ENCODE peak calls at places on chromosome 9, in five cellular contexts. One of them, this sample, is unnamed.
A peak's percentile ranks its signal among the peaks of the same experiment; 100 is the strongest.

GRCh38 chr9:101409079-101409477 is 10.4 kb downstream of the ZNF189 start:
- DNase-seq in H7: no peak
- DNase-seq in glutamatergic neuron: no peak
- DNase-seq in anterior cingulate cortex: no peak
- DNase-seq in T-cell: no peak
- DNase-seq in this sample: no peak

GRCh38 chr9:83005963-83006362 is 57.0 kb downstream of the RASEF start:
- DNase-seq in H7: no peak
- DNase-seq in glutamatergic neuron: no peak
- DNase-seq in anterior cingulate cortex: no peak
- DNase-seq in T-cell: no peak
- DNase-seq in this sample: no peak

GRCh38 chr9:126148994-126149393 is 177.6 kb upstream of the MVB12B start:
- DNase-seq in H7: no peak
- DNase-seq in glutamatergic neuron: no peak
- DNase-seq in anterior cingulate cortex: no peak
- DNase-seq in T-cell: no peak
- DNase-seq in this sample: no peak

GRCh38 chr9:20394928-20395327 is 227.4 kb downstream of the MLLT3 start:
- DNase-seq in H7: peak; percentile 4
- DNase-seq in glutamatergic neuron: no peak
- DNase-seq in anterior cingulate cortex: no peak
- DNase-seq in T-cell: no peak
- DNase-seq in this sample: no peak

GRCh38 chr9:108245331-108245730 is 610.5 kb downstream of the ACTL7B start:
- DNase-seq in H7: no peak
- DNase-seq in glutamatergic neuron: no peak
- DNase-seq in anterior cingulate cortex: no peak
- DNase-seq in T-cell: no peak
- DNase-seq in this sample: no peak

GRCh38 chr9:94920439-94920951 is 194.0 kb downstream of the AOPEP start:
- DNase-seq in H7: no peak
- DNase-seq in glutamatergic neuron: no peak
- DNase-seq in anterior cingulate cortex: peak; percentile 25
- DNase-seq in T-cell: no peak
- DNase-seq in this sample: peak; percentile 30

GRCh38 chr9:99253772-99254431 is 31.8 kb downstream of the SEC61B start:
- DNase-seq in H7: no peak
- DNase-seq in glutamatergic neuron: no peak
- DNase-seq in anterior cingulate cortex: peak; percentile 47
- DNase-seq in T-cell: peak; percentile 33
- DNase-seq in this sample: peak; percentile 25

GRCh38 chr9:34552606-34552981 is 29.8 kb upstream of the ENHO start:
- DNase-seq in H7: no peak
- DNase-seq in glutamatergic neuron: no peak
- DNase-seq in anterior cingulate cortex: no peak
- DNase-seq in T-cell: no peak
- DNase-seq in this sample: no peak

GRCh38 chr9:20570756-20571155 is 51.5 kb downstream of the MLLT3 start:
- DNase-seq in H7: no peak
- DNase-seq in glutamatergic neuron: no peak
- DNase-seq in anterior cingulate cortex: no peak
- DNase-seq in T-cell: no peak
- DNase-seq in this sample: no peak

GRCh38 chr9:33186457-33187168 is 19.5 kb upstream of the B4GALT1 start:
- DNase-seq in H7: no peak
- DNase-seq in glutamatergic neuron: no peak
- DNase-seq in anterior cingulate cortex: no peak
- DNase-seq in T-cell: no peak
- DNase-seq in this sample: no peak

GRCh38 chr9:34185778-34186551 is 7.1 kb downstream of the UBAP1 start:
- DNase-seq in H7: no peak
- DNase-seq in glutamatergic neuron: no peak
- DNase-seq in anterior cingulate cortex: no peak
- DNase-seq in T-cell: no peak
- DNase-seq in this sample: no peak

GRCh38 chr9:87428659-87429058 is 69.0 kb upstream of the DAPK1 start:
- DNase-seq in H7: no peak
- DNase-seq in glutamatergic neuron: no peak
- DNase-seq in anterior cingulate cortex: no peak
- DNase-seq in T-cell: no peak
- DNase-seq in this sample: no peak

GRCh38 chr9:113509463-113509862 is 45.9 kb downstream of the RGS3 start:
- DNase-seq in H7: no peak
- DNase-seq in glutamatergic neuron: no peak
- DNase-seq in anterior cingulate cortex: no peak
- DNase-seq in T-cell: no peak
- DNase-seq in this sample: no peak

GRCh38 chr9:121178676-121179372 is 22.8 kb downstream of the RAB14 start:
- DNase-seq in H7: no peak
- DNase-seq in glutamatergic neuron: no peak
- DNase-seq in anterior cingulate cortex: no peak
- DNase-seq in T-cell: no peak
- DNase-seq in this sample: no peak

GRCh38 chr9:109253637-109254284 is 67.1 kb downstream of the EPB41L4B start:
- DNase-seq in H7: no peak
- DNase-seq in glutamatergic neuron: no peak
- DNase-seq in anterior cingulate cortex: no peak
- DNase-seq in T-cell: no peak
- DNase-seq in this sample: no peak